ENCODE peak calls at places on chromosomes 16 and 17, in seven cellular contexts. One of them, this sample, is unnamed.

GRCh38 chr16:89067677-89068076 is 26.0 kb upstream of the ACSF3 start:
- ATAC-seq in HCT116: no peak
- ATAC-seq in A549: peak; percentile 7
- ATAC-seq in body of pancreas: no peak
- ATAC-seq in activated CD8-positive, alpha-beta T cell treated with anti-CD3 and anti-CD28 coated beads, Interleukin-2, amount 10 ng/mL, durations not matched to agents 7 days and 5 days: no peak
- ATAC-seq in activated T-cell treated with anti-CD3 and anti-CD28 coated beads, Interleukin-2, amount 50 U/mL, for 72 hours: no peak
- ATAC-seq in left ventricle myocardium superior: no peak
- ATAC-seq in this sample: peak; percentile 56

GRCh38 chr16:4487955-4488481 is 11.8 kb downstream of the HMOX2 start:
- ATAC-seq in activated CD8-positive, alpha-beta T cell treated with anti-CD3 and anti-CD28 coated beads, Interleukin-2, amount 10 ng/mL, durations not matched to agents 7 days and 5 days: peak; percentile 68
- ATAC-seq in body of pancreas: peak; percentile 66
- ATAC-seq in activated T-cell treated with anti-CD3 and anti-CD28 coated beads, Interleukin-2, amount 50 U/mL, for 72 hours: peak; percentile 50
- ATAC-seq in A549: peak; percentile 51
- ATAC-seq in HCT116: no peak
- ATAC-seq in left ventricle myocardium superior: no peak
- ATAC-seq in this sample: peak; percentile 68

GRCh38 chr16:63201851-63202250 is 1165.6 kb upstream of the CDH8 start:
- ATAC-seq in activated T-cell treated with anti-CD3 and anti-CD28 coated beads, Interleukin-2, amount 50 U/mL, for 72 hours: no peak
- ATAC-seq in HCT116: no peak
- ATAC-seq in activated CD8-positive, alpha-beta T cell treated with anti-CD3 and anti-CD28 coated beads, Interleukin-2, amount 10 ng/mL, durations not matched to agents 7 days and 5 days: no peak
- ATAC-seq in left ventricle myocardium superior: no peak
- ATAC-seq in body of pancreas: no peak
- ATAC-seq in A549: no peak
- ATAC-seq in this sample: no peak

GRCh38 chr16:84068783-84069464 is 26.3 kb upstream of the SLC38A8 start:
- ATAC-seq in HCT116: no peak
- ATAC-seq in activated T-cell treated with anti-CD3 and anti-CD28 coated beads, Interleukin-2, amount 50 U/mL, for 72 hours: no peak
- ATAC-seq in body of pancreas: no peak
- ATAC-seq in left ventricle myocardium superior: peak; percentile 10
- ATAC-seq in A549: no peak
- ATAC-seq in activated CD8-positive, alpha-beta T cell treated with anti-CD3 and anti-CD28 coated beads, Interleukin-2, amount 10 ng/mL, durations not matched to agents 7 days and 5 days: no peak
- ATAC-seq in this sample: peak; percentile 35

GRCh38 chr16:19659554-19659953 is 58.5 kb downstream of the KNOP1 start:
- ATAC-seq in activated CD8-positive, alpha-beta T cell treated with anti-CD3 and anti-CD28 coated beads, Interleukin-2, amount 10 ng/mL, durations not matched to agents 7 days and 5 days: no peak
- ATAC-seq in A549: peak; percentile 39
- ATAC-seq in activated T-cell treated with anti-CD3 and anti-CD28 coated beads, Interleukin-2, amount 50 U/mL, for 72 hours: no peak
- ATAC-seq in body of pancreas: no peak
- ATAC-seq in left ventricle myocardium superior: no peak
- ATAC-seq in HCT116: no peak
- ATAC-seq in this sample: no peak

GRCh38 chr17:39225974-39226683 is 384 bp upstream of the STAC2 start:
- ATAC-seq in body of pancreas: peak; percentile 36
- ATAC-seq in A549: peak; percentile 86
- ATAC-seq in activated CD8-positive, alpha-beta T cell treated with anti-CD3 and anti-CD28 coated beads, Interleukin-2, amount 10 ng/mL, durations not matched to agents 7 days and 5 days: peak; percentile 87
- ATAC-seq in activated T-cell treated with anti-CD3 and anti-CD28 coated beads, Interleukin-2, amount 50 U/mL, for 72 hours: peak; percentile 81
- ATAC-seq in HCT116: no peak
- ATAC-seq in left ventricle myocardium superior: peak; percentile 87
- ATAC-seq in this sample: no peak

GRCh38 chr17:17892009-17892408 is 55.2 kb upstream of the SREBF1 start:
- ATAC-seq in activated CD8-positive, alpha-beta T cell treated with anti-CD3 and anti-CD28 coated beads, Interleukin-2, amount 10 ng/mL, durations not matched to agents 7 days and 5 days: no peak
- ATAC-seq in activated T-cell treated with anti-CD3 and anti-CD28 coated beads, Interleukin-2, amount 50 U/mL, for 72 hours: no peak
- ATAC-seq in body of pancreas: no peak
- ATAC-seq in A549: no peak
- ATAC-seq in HCT116: no peak
- ATAC-seq in left ventricle myocardium superior: no peak
- ATAC-seq in this sample: peak; percentile 16

GRCh38 chr17:9765302-9765701 is 26.1 kb downstream of the DHRS7C start:
- ATAC-seq in body of pancreas: no peak
- ATAC-seq in activated T-cell treated with anti-CD3 and anti-CD28 coated beads, Interleukin-2, amount 50 U/mL, for 72 hours: no peak
- ATAC-seq in HCT116: no peak
- ATAC-seq in A549: no peak
- ATAC-seq in left ventricle myocardium superior: peak; percentile 83
- ATAC-seq in activated CD8-positive, alpha-beta T cell treated with anti-CD3 and anti-CD28 coated beads, Interleukin-2, amount 10 ng/mL, durations not matched to agents 7 days and 5 days: no peak
- ATAC-seq in this sample: no peak

GRCh38 chr17:57552114-57552601 is 192.9 kb downstream of the CCDC182 start:
- ATAC-seq in left ventricle myocardium superior: peak; percentile 47
- ATAC-seq in A549: peak; percentile 26
- ATAC-seq in activated CD8-positive, alpha-beta T cell treated with anti-CD3 and anti-CD28 coated beads, Interleukin-2, amount 10 ng/mL, durations not matched to agents 7 days and 5 days: peak; percentile 49
- ATAC-seq in activated T-cell treated with anti-CD3 and anti-CD28 coated beads, Interleukin-2, amount 50 U/mL, for 72 hours: peak; percentile 62
- ATAC-seq in body of pancreas: no peak
- ATAC-seq in HCT116: no peak
- ATAC-seq in this sample: no peak

GRCh38 chr16:56286819-56287218 is 95.5 kb downstream of the GNAO1 start:
- ATAC-seq in HCT116: peak; percentile 27
- ATAC-seq in A549: no peak
- ATAC-seq in body of pancreas: no peak
- ATAC-seq in activated T-cell treated with anti-CD3 and anti-CD28 coated beads, Interleukin-2, amount 50 U/mL, for 72 hours: no peak
- ATAC-seq in left ventricle myocardium superior: no peak
- ATAC-seq in activated CD8-positive, alpha-beta T cell treated with anti-CD3 and anti-CD28 coated beads, Interleukin-2, amount 10 ng/mL, durations not matched to agents 7 days and 5 days: no peak
- ATAC-seq in this sample: no peak

GRCh38 chr16:77331802-77332586 is 102.8 kb downstream of the ADAMTS18 start:
- ATAC-seq in left ventricle myocardium superior: no peak
- ATAC-seq in body of pancreas: no peak
- ATAC-seq in activated T-cell treated with anti-CD3 and anti-CD28 coated beads, Interleukin-2, amount 50 U/mL, for 72 hours: no peak
- ATAC-seq in HCT116: no peak
- ATAC-seq in activated CD8-positive, alpha-beta T cell treated with anti-CD3 and anti-CD28 coated beads, Interleukin-2, amount 10 ng/mL, durations not matched to agents 7 days and 5 days: no peak
- ATAC-seq in A549: no peak
- ATAC-seq in this sample: no peak

GRCh38 chr17:31581022-31581483 is 189.6 kb downstream of the RAB11FIP4 start:
- ATAC-seq in A549: peak; percentile 52
- ATAC-seq in activated T-cell treated with anti-CD3 and anti-CD28 coated beads, Interleukin-2, amount 50 U/mL, for 72 hours: no peak
- ATAC-seq in activated CD8-positive, alpha-beta T cell treated with anti-CD3 and anti-CD28 coated beads, Interleukin-2, amount 10 ng/mL, durations not matched to agents 7 days and 5 days: no peak
- ATAC-seq in left ventricle myocardium superior: peak; percentile 92
- ATAC-seq in body of pancreas: peak; percentile 86
- ATAC-seq in HCT116: peak; percentile 4
- ATAC-seq in this sample: peak; percentile 53

GRCh38 chr17:51770031-51770759 is 388.3 kb downstream of the CA10 start:
- ATAC-seq in left ventricle myocardium superior: no peak
- ATAC-seq in activated T-cell treated with anti-CD3 and anti-CD28 coated beads, Interleukin-2, amount 50 U/mL, for 72 hours: no peak
- ATAC-seq in A549: no peak
- ATAC-seq in body of pancreas: no peak
- ATAC-seq in activated CD8-positive, alpha-beta T cell treated with anti-CD3 and anti-CD28 coated beads, Interleukin-2, amount 10 ng/mL, durations not matched to agents 7 days and 5 days: no peak
- ATAC-seq in HCT116: no peak
- ATAC-seq in this sample: no peak

GRCh38 chr17:68533887-68534700 is 21.9 kb downstream of the PRKAR1A start:
- ATAC-seq in HCT116: no peak
- ATAC-seq in A549: peak; percentile 21
- ATAC-seq in body of pancreas: no peak
- ATAC-seq in activated CD8-positive, alpha-beta T cell treated with anti-CD3 and anti-CD28 coated beads, Interleukin-2, amount 10 ng/mL, durations not matched to agents 7 days and 5 days: no peak
- ATAC-seq in left ventricle myocardium superior: no peak
- ATAC-seq in activated T-cell treated with anti-CD3 and anti-CD28 coated beads, Interleukin-2, amount 50 U/mL, for 72 hours: peak; percentile 27
- ATAC-seq in this sample: no peak

GRCh38 chr16:77838597-77839255 is 50.4 kb downstream of the VAT1L start:
- ATAC-seq in body of pancreas: no peak
- ATAC-seq in activated T-cell treated with anti-CD3 and anti-CD28 coated beads, Interleukin-2, amount 50 U/mL, for 72 hours: no peak
- ATAC-seq in left ventricle myocardium superior: no peak
- ATAC-seq in A549: no peak
- ATAC-seq in activated CD8-positive, alpha-beta T cell treated with anti-CD3 and anti-CD28 coated beads, Interleukin-2, amount 10 ng/mL, durations not matched to agents 7 days and 5 days: no peak
- ATAC-seq in HCT116: no peak
- ATAC-seq in this sample: no peak

This sample was measured in esophagus mucosa.